ENCODE peak calls at places on chromosomes 7 and 10, in ten cellular contexts. T, F, A, P, J, Q, G, W, Z and V are unnamed samples.
A peak's percentile ranks its signal among the peaks of the same experiment; 100 is the strongest.

GRCh38 chr7:127619681-127620405 is 1.9 kb upstream of the PAX4 start:
- DNase-seq in Q (no peak), G (no peak), T (no peak), F (no peak), P (no peak), A (no peak), W (no peak), J (no peak), Z (no peak), V (no peak)

GRCh38 chr10:69874464-69874863 is 72.8 kb downstream of the COL13A1 start:
- DNase-seq in A (no peak), P (peak; percentile 87), Z (no peak), T (no peak), G (no peak), F (peak; percentile 69), W (no peak), Q (no peak), J (no peak), V (no peak)

GRCh38 chr7:66638309-66639099 is 9.8 kb downstream of the KCTD7 start:
- DNase-seq in Q (no peak), F (no peak), W (peak; percentile 35), G (no peak), A (no peak), Z (no peak), T (no peak), J (no peak), P (no peak), V (no peak)

GRCh38 chr7:132575336-132575986 is 809 bp downstream of the PLXNA4 start:
- DNase-seq in Z (no peak), A (peak; percentile 25), J (peak; percentile 45), G (peak; percentile 80), T (no peak), P (no peak), F (peak; percentile 36), W (no peak), Q (peak; percentile 67), V (no peak)

GRCh38 chr7:106721816-106722785 is 61.1 kb upstream of the CCDC71L start:
- DNase-seq in T (no peak), W (no peak), P (no peak), F (no peak), A (no peak), G (no peak), J (no peak), Z (no peak), Q (no peak), V (no peak)

GRCh38 chr10:35890970-35891330 is 248.9 kb upstream of the FZD8 start:
- DNase-seq in W (no peak), Z (no peak), F (no peak), T (no peak), P (no peak), A (no peak), J (no peak), G (no peak), Q (no peak), V (no peak)

GRCh38 chr10:94324609-94325233 is 38.0 kb downstream of the NOC3L start:
- DNase-seq in W (no peak), G (no peak), Z (no peak), P (no peak), J (no peak), A (no peak), F (no peak), Q (no peak), T (peak; percentile 48), V (no peak)

GRCh38 chr7:70701487-70701886 is 430.5 kb upstream of the GALNT17 start:
- DNase-seq in G (no peak), W (no peak), P (no peak), T (no peak), Q (no peak), F (no peak), Z (no peak), J (no peak), A (no peak), V (no peak)

GRCh38 chr7:79050592-79050991 is 402.9 kb downstream of the MAGI2 start:
- DNase-seq in T (no peak), Q (no peak), F (no peak), J (no peak), W (no peak), Z (no peak), A (no peak), P (no peak), G (no peak), V (no peak)

GRCh38 chr10:103719036-103719435 is 136.3 kb downstream of the SH3PXD2A start:
- DNase-seq in F (no peak), W (no peak), G (no peak), A (no peak), Z (no peak), Q (no peak), J (no peak), P (no peak), T (no peak), V (no peak)

GRCh38 chr7:158350166-158350900 is 237.3 kb downstream of the PTPRN2 start:
- DNase-seq in Q (no peak), W (no peak), J (no peak), Z (no peak), T (peak; percentile 19), A (no peak), F (no peak), P (peak; percentile 29), G (peak; percentile 38), V (no peak)

DNA sequence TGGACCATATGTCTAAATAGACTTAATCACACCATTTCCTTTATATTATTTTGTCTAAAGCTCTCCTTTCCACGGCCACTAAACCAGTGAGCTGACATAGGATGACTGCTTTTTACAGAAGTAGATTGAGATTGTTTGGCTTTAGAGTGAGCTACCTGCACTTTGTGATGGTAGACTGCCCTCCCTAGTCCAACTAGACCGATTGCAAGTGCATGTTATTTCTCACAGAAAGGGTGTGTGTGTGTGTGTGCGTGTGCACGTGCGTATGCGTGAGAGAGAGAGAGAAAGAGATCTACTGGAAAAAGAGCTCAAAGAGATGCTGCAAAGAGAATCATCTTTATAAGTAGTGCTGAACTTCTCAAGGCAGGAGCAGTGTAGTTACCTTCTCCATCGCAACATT is 60.7 kb downstream of the VCL start:
- DNase-seq in F (no peak), T (no peak), P (no peak), J (no peak), Z (no peak), W (no peak), A (no peak), Q (no peak), G (no peak), V (no peak)
- TF ChIP-seq CTCF in F (no peak), T (no peak), P (no peak), J (no peak), Z (no peak), W (peak; percentile 40), A (no peak), Q (no peak), G (no peak), V (no peak)

GRCh38 chr10:4331150-4331549 is 494.9 kb upstream of the AKR1E2 start:
- DNase-seq in Q (no peak), Z (no peak), G (no peak), F (no peak), J (no peak), T (no peak), A (no peak), W (no peak), P (no peak), V (no peak)
- TF ChIP-seq EP300 in Q (no peak), Z (no peak), G (no peak), F (no peak), J (no peak), T (no peak), A (no peak), W (no peak), P (no peak), V (no peak)

DNA sequence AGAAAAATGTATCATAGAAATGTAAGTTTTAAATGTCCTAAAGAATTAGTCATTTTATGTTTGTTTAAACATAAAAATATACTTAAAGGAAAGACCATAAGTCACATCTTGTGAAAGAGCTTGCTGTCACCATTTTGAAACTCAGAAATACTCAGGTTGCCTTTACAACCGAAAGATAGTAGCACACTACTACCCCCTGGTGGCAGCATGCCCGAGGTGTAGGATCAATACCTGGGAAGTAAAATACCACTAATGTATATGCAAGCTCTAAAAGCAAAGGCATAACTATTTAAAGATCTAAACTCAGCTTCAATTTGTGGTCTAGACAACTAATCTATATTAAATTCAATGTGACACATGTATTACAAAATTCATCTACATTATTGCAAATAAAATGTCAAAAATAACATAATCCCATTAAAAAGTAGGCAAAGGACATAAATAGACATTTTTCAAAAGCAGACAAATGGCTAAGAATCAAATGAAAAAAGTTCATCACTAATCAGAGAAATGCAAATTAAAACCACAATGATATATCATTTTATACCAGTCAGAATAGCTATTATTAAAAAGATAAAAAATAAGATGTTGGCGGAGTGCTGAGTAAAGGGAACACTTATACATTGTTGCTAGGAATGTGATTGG is 47.7 kb upstream of the FGL2 start:
- DNase-seq in Z (peak; percentile 87), F (peak; percentile 55), W (peak; percentile 73), J (peak; percentile 83), Q (peak; percentile 47), T (peak; percentile 63), A (peak; percentile 90), P (peak; percentile 80), G (no peak), V (no peak)
- TF ChIP-seq CTCF in Z (no peak), F (peak; percentile 87), W (peak; percentile 69), J (peak; percentile 84), Q (no peak), T (peak; percentile 67), A (peak; percentile 79), P (peak; percentile 70), G (peak; percentile 72), V (peak; percentile 87)

DNA sequence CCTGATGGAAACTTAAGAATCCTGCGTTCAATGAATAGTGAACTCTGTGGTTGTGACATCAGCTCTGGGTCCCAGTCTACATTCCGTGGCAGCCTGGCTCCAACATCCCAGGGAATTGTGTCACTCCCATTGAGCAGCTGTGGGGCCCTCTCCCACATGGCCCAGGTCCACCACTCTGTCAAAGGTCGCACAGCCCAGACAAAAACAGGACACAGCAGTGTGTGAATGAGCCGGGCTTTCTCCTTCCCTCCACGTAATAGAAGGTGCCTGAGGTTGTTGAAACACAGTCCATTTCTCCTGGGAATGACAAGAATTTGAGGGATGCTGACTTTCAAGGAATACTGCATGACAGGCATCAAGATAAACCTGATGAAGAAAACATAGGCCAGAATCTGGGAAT is 239.8 kb upstream of the KLF6 start:
- DNase-seq in F (no peak), G (no peak), J (no peak), W (no peak), Q (no peak), T (no peak), P (no peak), A (no peak), Z (no peak), V (no peak)
- TF ChIP-seq EP300 in F (no peak), G (no peak), J (no peak), W (no peak), Q (no peak), T (no peak), P (no peak), A (no peak), Z (no peak), V (no peak)